ENCODE peak calls at places on chromosomes 3 and 15, in five cellular contexts. X is tibial artery, V is H9, T is left lung, E is astrocyte of the spinal cord. O is an unnamed sample.
A peak's percentile ranks its signal among the peaks of the same experiment; 100 is the strongest.

GRCh38 chr3:130601662-130602061 is 84.7 kb downstream of the COL6A6 start:
- DNase-seq in X (no peak), V (no peak), T (no peak), E (peak; percentile 59), O (no peak)

GRCh38 chr3:40847571-40847992 is 322.8 kb downstream of the ZNF621 start:
- DNase-seq in X (no peak), V (peak; percentile 86), T (no peak), E (peak; percentile 88), O (no peak)

GRCh38 chr3:156831006-156831405 is 4.9 kb downstream of the LEKR1 start:
- DNase-seq in X (no peak), V (no peak), T (no peak), E (no peak), O (no peak)

GRCh38 chr3:107910713-107911259 is 180.0 kb downstream of the CD47 start:
- DNase-seq in X (no peak), V (no peak), T (no peak), E (no peak), O (no peak)

GRCh38 chr3:159128628-159129027 is 326.8 kb downstream of the MFSD1 start:
- DNase-seq in X (no peak), V (no peak), T (no peak), E (peak; percentile 41), O (no peak)

GRCh38 chr3:54320376-54320775 is 198.0 kb downstream of the CACNA2D3 start:
- DNase-seq in X (no peak), V (no peak), T (no peak), E (no peak), O (no peak)

GRCh38 chr3:114143817-114144216 is 35.0 kb downstream of the DRD3 start:
- DNase-seq in X (no peak), V (no peak), T (no peak), E (no peak), O (no peak)

GRCh38 chr3:71416868-71417267 is 166.7 kb downstream of the FOXP1 start:
- DNase-seq in X (no peak), V (peak; percentile 59), T (no peak), E (no peak), O (no peak)

GRCh38 chr15:43516801-43517353 is 531 bp upstream of the MAP1A start:
- DNase-seq in X (no peak), V (no peak), T (no peak), E (peak; percentile 63), O (no peak)

GRCh38 chr3:172135766-172136729 is 96.7 kb downstream of the FNDC3B start:
- DNase-seq in X (no peak), V (peak; percentile 63), T (no peak), E (peak; percentile 57), O (no peak)

GRCh38 chr15:66253643-66254363 is at the start of gene MEGF11:
- DNase-seq in X (no peak), V (peak; percentile 78), T (peak; percentile 48), E (peak; percentile 30), O (no peak)

GRCh38 chr3:127446756-127447155 is 143.8 kb downstream of the TPRA1 start:
- DNase-seq in X (peak; percentile 9), V (peak; percentile 8), T (peak; percentile 2), E (no peak), O (peak; percentile 3)

GRCh38 chr3:127443581-127444375 is 146.8 kb downstream of the TPRA1 start:
- DNase-seq in X (peak; percentile 14), V (peak; percentile 24), T (peak; percentile 25), E (no peak), O (peak; percentile 4)

GRCh38 chr3:127448161-127448561 is 142.4 kb downstream of the TPRA1 start:
- DNase-seq in X (peak; percentile 18), V (peak; percentile 18), T (peak; percentile 20), E (no peak), O (peak; percentile 10)

GRCh38 chr3:127444761-127445160 is 145.8 kb downstream of the TPRA1 start:
- DNase-seq in X (peak; percentile 2), V (peak; percentile 5), T (peak; percentile 17), E (no peak), O (no peak)

GRCh38 chr3:127445581-127446368 is 144.8 kb downstream of the TPRA1 start:
- DNase-seq in X (peak; percentile 5), V (peak; percentile 21), T (peak; percentile 10), E (no peak), O (peak; percentile 21)
- TF ChIP-seq CTCF in X (no peak), V (no peak), T (no peak), E (no peak), O (no peak)

GRCh38 chr3:186487819-186488218 is 56.4 kb downstream of the CRYGS start:
- DNase-seq in X (no peak), V (no peak), T (no peak), E (no peak), O (no peak)
- TF ChIP-seq CTCF in X (no peak), V (peak; percentile 21), T (no peak), E (peak; percentile 19), O (no peak)

GRCh38 chr15:23866832-23867231 is 179.7 kb upstream of the NDN start:
- DNase-seq in X (no peak), V (no peak), T (no peak), E (no peak), O (no peak)
- TF ChIP-seq CTCF in X (no peak), V (peak; percentile 61), T (no peak), E (peak; percentile 14), O (no peak)

GRCh38 chr15:79025201-79025600 is 65.4 kb downstream of the RASGRF1 start:
- DNase-seq in X (peak; percentile 32), V (no peak), T (no peak), E (no peak), O (no peak)

GRCh38 chr15:79025802-79026201 is 64.8 kb downstream of the RASGRF1 start:
- DNase-seq in X (no peak), V (no peak), T (no peak), E (no peak), O (no peak)

GRCh38 chr15:79028411-79028964 is 62.1 kb downstream of the RASGRF1 start:
- DNase-seq in X (peak; percentile 33), V (peak; percentile 67), T (no peak), E (peak; percentile 14), O (peak; percentile 49)

GRCh38 chr15:79030470-79030869 is 60.1 kb downstream of the RASGRF1 start:
- DNase-seq in X (no peak), V (no peak), T (no peak), E (no peak), O (no peak)

GRCh38 chr15:79027532-79028410 is 62.8 kb downstream of the RASGRF1 start:
- DNase-seq in X (no peak), V (no peak), T (no peak), E (no peak), O (no peak)
- TF ChIP-seq CTCF in X (no peak), V (no peak), T (no peak), E (no peak), O (no peak)